ENCODE peak calls at places on chromosome 5, in seven cellular contexts. G, N, L, Q, R, O and Y are unnamed samples.

GRCh38 chr5:107474361-107474723 is 196.4 kb downstream of the EFNA5 start:
- DNase-seq in G (no peak), N (no peak), L (no peak), Q (no peak), R (no peak), O (no peak), Y (no peak)

GRCh38 chr5:43171926-43172325 is 20.1 kb upstream of the NIM1K start:
- DNase-seq in G (no peak), N (peak), L (no peak), Q (no peak), R (no peak), O (peak), Y (no peak)

GRCh38 chr5:5671823-5672222 is 249.3 kb downstream of the ICE1 start:
- DNase-seq in G (peak), N (no peak), L (no peak), Q (peak), R (no peak), O (no peak), Y (no peak)

GRCh38 chr5:170430871-170431437 is 41.8 kb upstream of the KCNMB1 start:
- DNase-seq in G (no peak), N (no peak), L (no peak), Q (no peak), R (no peak), O (no peak), Y (no peak)

GRCh38 chr5:6516823-6517222 is 68.2 kb downstream of the UBE2QL1 start:
- DNase-seq in G (no peak), N (no peak), L (no peak), Q (no peak), R (no peak), O (no peak), Y (no peak)

GRCh38 chr5:159928122-159928960 is 12.1 kb downstream of the ADRA1B start:
- DNase-seq in G (no peak), N (peak), L (peak), Q (no peak), R (no peak), O (no peak), Y (no peak)

GRCh38 chr5:43332401-43332800 is 19.2 kb upstream of the HMGCS1 start:
- DNase-seq in G (no peak), N (no peak), L (no peak), Q (no peak), R (no peak), O (no peak), Y (no peak)

GRCh38 chr5:39783756-39784421 is 359.1 kb upstream of the DAB2 start:
- DNase-seq in G (no peak), N (peak), L (peak), Q (no peak), R (no peak), O (no peak), Y (no peak)

GRCh38 chr5:154698681-154699275 is 56.4 kb upstream of the LARP1 start:
- DNase-seq in G (no peak), N (no peak), L (peak), Q (no peak), R (no peak), O (no peak), Y (no peak)

GRCh38 chr5:14580037-14581034 is 1.3 kb upstream of the OTULINL start:
- DNase-seq in G (no peak), N (no peak), L (peak), Q (no peak), R (no peak), O (no peak), Y (no peak)

GRCh38 chr5:33594006-33594405 is 153.2 kb downstream of the TARS1 start:
- DNase-seq in G (no peak), N (no peak), L (no peak), Q (no peak), R (no peak), O (no peak), Y (no peak)

GRCh38 chr5:5145651-5146529 is 5.8 kb downstream of the ADAMTS16 start:
- DNase-seq in G (no peak), N (peak), L (peak), Q (no peak), R (no peak), O (peak), Y (no peak)

GRCh38 chr5:39714036-39714698 is 289.4 kb upstream of the DAB2 start:
- DNase-seq in G (peak), N (peak), L (peak), Q (peak), R (no peak), O (peak), Y (peak)

GRCh38 chr5:25858019-25858418 is 1180.4 kb downstream of the CDH9 start:
- DNase-seq in G (peak), N (no peak), L (no peak), Q (peak), R (peak), O (no peak), Y (no peak)

GRCh38 chr5:62152394-62153123 is 153.4 kb upstream of the KIF2A start:
- DNase-seq in G (no peak), N (no peak), L (no peak), Q (no peak), R (no peak), O (no peak), Y (no peak)

GRCh38 chr5:79795764-79796398 is 106.2 kb downstream of the CMYA5 start:
- DNase-seq in G (no peak), N (no peak), L (peak), Q (no peak), R (no peak), O (peak), Y (no peak)

GRCh38 chr5:390571-391491 is 52.1 kb upstream of the EXOC3 start:
- DNase-seq in G (peak), N (no peak), L (no peak), Q (no peak), R (peak), O (no peak), Y (no peak)

GRCh38 chr5:56200856-56201638 is 32.1 kb downstream of the ANKRD55 start:
- DNase-seq in G (peak), N (peak), L (peak), Q (peak), R (peak), O (peak), Y (peak)

GRCh38 chr5:173883347-173883924 is 4.7 kb upstream of the CPEB4 start:
- DNase-seq in G (no peak), N (no peak), L (no peak), Q (no peak), R (no peak), O (no peak), Y (no peak)

GRCh38 chr5:173884402-173885053 is 3.6 kb upstream of the CPEB4 start:
- DNase-seq in G (no peak), N (no peak), L (no peak), Q (no peak), R (no peak), O (no peak), Y (no peak)

GRCh38 chr5:173880306-173880985 is 7.7 kb upstream of the CPEB4 start:
- DNase-seq in G (no peak), N (peak), L (peak), Q (peak), R (no peak), O (peak), Y (no peak)

GRCh38 chr5:173882632-173883031 is 5.5 kb upstream of the CPEB4 start:
- DNase-seq in G (no peak), N (peak), L (no peak), Q (no peak), R (no peak), O (peak), Y (no peak)

DNA sequence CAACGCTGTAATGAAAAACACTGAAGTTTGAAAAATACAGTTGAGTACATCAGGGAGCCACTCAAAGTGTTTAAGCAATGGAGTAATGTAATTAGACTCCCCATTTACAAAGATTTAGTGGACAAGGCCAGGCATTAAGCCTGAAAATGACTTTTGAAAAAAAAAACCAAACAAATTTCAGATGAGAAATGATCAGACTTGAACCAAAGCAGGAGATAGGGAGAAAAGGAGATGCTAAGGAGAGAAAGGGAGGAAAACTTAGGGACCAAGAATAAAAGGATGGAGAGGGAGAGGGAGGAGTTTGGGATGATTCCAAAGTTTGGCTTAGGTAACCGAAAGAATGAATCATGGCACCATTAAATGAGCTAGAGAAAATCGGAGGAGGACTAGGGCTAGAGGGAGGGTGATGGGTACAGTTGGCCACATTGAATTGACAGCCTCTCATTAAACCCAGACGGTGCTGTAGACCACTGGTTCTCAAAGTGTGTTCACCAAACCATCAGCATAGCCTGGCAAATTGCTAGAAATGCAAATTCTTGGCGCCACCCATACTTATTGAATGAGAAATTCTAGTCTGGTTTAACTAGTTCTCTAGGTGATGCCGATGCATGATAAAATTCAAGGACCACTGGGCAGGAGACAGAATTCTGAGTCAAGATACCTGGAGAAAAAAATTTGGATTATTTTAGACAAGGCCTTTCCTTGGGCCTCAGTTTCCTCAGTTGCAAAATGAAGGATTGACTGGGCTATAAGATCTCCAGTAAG is 6.2 kb upstream of the CPEB4 start:
- DNase-seq in G (no peak), N (peak), L (no peak), Q (no peak), R (no peak), O (peak), Y (no peak)
- H3K4ac ChIP-seq in G (no peak), N (no peak), L (no peak), Q (no peak), R (no peak), O (no peak), Y (no peak)

GRCh38 chr5:114989512-114989911 is 180.2 kb downstream of the TRIM36 start:
- DNase-seq in G (no peak), N (no peak), L (no peak), Q (no peak), R (no peak), O (no peak), Y (no peak)

DNA sequence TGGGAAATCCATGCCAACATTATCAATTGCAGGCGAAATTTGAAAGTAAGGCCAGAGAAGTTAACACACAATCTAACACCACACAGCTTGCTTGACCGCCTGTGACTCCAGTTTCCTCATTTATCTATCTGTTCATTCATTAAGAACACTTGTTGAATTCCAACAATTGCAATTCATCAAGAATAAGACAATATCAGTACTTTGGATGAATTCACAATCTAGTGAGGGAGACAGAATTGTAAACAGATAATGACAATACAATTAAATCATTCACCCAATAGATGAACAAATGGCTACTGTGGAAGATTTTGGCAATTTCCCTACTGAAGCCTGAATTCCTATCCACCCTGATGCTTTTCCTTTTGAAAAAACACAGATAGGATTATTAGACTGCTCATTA is 181.6 kb downstream of the TRIM36 start:
- DNase-seq in G (no peak), N (no peak), L (no peak), Q (no peak), R (no peak), O (no peak), Y (no peak)
- H3K4ac ChIP-seq in G (no peak), N (no peak), L (no peak), Q (no peak), R (no peak), O (no peak), Y (no peak)

GRCh38 chr5:103373576-103374472 is 115.3 kb downstream of the MACIR start:
- DNase-seq in G (no peak), N (no peak), L (no peak), Q (peak), R (no peak), O (no peak), Y (no peak)

GRCh38 chr5:103375863-103376591 is 117.5 kb downstream of the MACIR start:
- DNase-seq in G (no peak), N (peak), L (no peak), Q (no peak), R (no peak), O (no peak), Y (no peak)

GRCh38 chr5:103375356-103375755 is 116.8 kb downstream of the MACIR start:
- DNase-seq in G (no peak), N (peak), L (peak), Q (no peak), R (no peak), O (no peak), Y (no peak)

GRCh38 chr5:103371046-103371603 is 112.6 kb downstream of the MACIR start:
- DNase-seq in G (no peak), N (peak), L (peak), Q (no peak), R (no peak), O (no peak), Y (no peak)

GRCh38 chr5:103374473-103374963 is 116.0 kb downstream of the MACIR start:
- DNase-seq in G (no peak), N (no peak), L (no peak), Q (no peak), R (no peak), O (no peak), Y (no peak)
- H3K4ac ChIP-seq in G (no peak), N (no peak), L (no peak), Q (no peak), R (no peak), O (no peak), Y (no peak)

GRCh38 chr5:115419794-115420585 is 123.5 kb upstream of the CCDC112 start:
- DNase-seq in G (no peak), N (peak), L (peak), Q (peak), R (no peak), O (peak), Y (no peak)
- H3K4ac ChIP-seq in G (no peak), N (peak), L (no peak), Q (no peak), R (no peak), O (no peak), Y (no peak)

GRCh38 chr5:158320178-158320674 is 461.3 kb upstream of the CLINT1 start:
- DNase-seq in G (no peak), N (no peak), L (no peak), Q (no peak), R (no peak), O (no peak), Y (no peak)

GRCh38 chr5:158313027-158313738 is 454.2 kb upstream of the CLINT1 start:
- DNase-seq in G (peak), N (no peak), L (no peak), Q (peak), R (no peak), O (no peak), Y (no peak)

GRCh38 chr5:158320934-158321333 is 462.0 kb upstream of the CLINT1 start:
- DNase-seq in G (no peak), N (no peak), L (no peak), Q (no peak), R (no peak), O (no peak), Y (no peak)

GRCh38 chr5:158313739-158314464 is 455.0 kb upstream of the CLINT1 start:
- DNase-seq in G (peak), N (no peak), L (no peak), Q (peak), R (no peak), O (no peak), Y (no peak)

GRCh38 chr5:158317507-158317906 is 458.6 kb upstream of the CLINT1 start:
- DNase-seq in G (no peak), N (no peak), L (no peak), Q (no peak), R (no peak), O (no peak), Y (no peak)
- H3K4ac ChIP-seq in G (no peak), N (no peak), L (no peak), Q (no peak), R (no peak), O (no peak), Y (no peak)

GRCh38 chr5:113320160-113320816 is 114.5 kb downstream of the TSSK1B start:
- DNase-seq in G (no peak), N (no peak), L (no peak), Q (no peak), R (no peak), O (no peak), Y (no peak)

GRCh38 chr5:113321266-113321665 is 113.5 kb downstream of the TSSK1B start:
- DNase-seq in G (no peak), N (no peak), L (no peak), Q (peak), R (no peak), O (no peak), Y (no peak)

GRCh38 chr5:113329981-113330380 is 104.8 kb downstream of the TSSK1B start:
- DNase-seq in G (no peak), N (no peak), L (no peak), Q (no peak), R (no peak), O (no peak), Y (no peak)

GRCh38 chr5:113319256-113320053 is 115.3 kb downstream of the TSSK1B start:
- DNase-seq in G (no peak), N (no peak), L (no peak), Q (no peak), R (no peak), O (no peak), Y (no peak)

DNA sequence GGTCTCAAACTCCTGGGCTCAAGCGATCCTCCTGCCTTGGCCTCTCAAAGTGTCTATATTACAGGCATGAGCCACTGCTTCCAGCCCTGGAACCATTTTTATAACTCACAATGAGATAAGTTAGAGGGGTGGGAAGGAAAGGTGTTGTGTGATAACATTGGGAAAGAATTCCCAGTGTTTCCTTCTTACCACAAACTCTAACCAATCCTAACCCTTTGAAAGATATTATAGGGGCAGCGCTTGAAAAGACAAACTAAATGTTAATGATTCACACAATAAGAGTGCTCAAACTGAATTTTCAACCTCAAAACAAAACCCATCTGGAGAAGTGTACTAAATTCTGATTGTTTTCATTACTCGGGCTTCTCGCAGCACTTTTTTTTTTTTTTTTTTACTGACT is 109.7 kb downstream of the TSSK1B start:
- DNase-seq in G (no peak), N (peak), L (no peak), Q (no peak), R (no peak), O (no peak), Y (no peak)
- H3K4ac ChIP-seq in G (no peak), N (no peak), L (no peak), Q (no peak), R (no peak), O (no peak), Y (no peak)

DNA sequence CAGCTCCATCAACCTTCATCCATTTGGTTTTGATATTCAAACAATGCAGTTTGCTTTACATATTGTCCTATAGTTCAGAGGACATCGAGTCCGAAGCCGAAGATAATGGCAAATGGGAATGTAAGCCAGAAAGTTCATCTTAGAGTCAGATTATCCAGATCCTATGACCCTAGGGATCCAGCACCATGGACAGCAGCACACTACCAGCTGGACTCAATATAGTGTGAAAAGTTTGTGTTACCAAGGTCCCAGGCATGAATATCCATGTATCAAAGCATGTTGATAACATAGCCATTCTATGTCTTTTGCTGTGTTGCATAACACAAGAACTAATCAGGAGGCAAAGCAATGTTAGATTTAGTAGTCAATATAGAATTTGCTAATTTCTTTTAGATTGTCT is 46.3 kb downstream of the FSTL4 start:
- DNase-seq in G (no peak), N (peak), L (peak), Q (peak), R (no peak), O (no peak), Y (peak)
- H3K4ac ChIP-seq in G (no peak), N (no peak), L (no peak), Q (no peak), R (no peak), O (no peak), Y (no peak)